ENCODE peak calls at places on chromosomes 16 and 17, in seven cellular contexts. G is K562, F is upper lobe of left lung, O is ovary, I is stomach, E is transverse colon, H is tibial nerve. U is an unnamed sample. For H3K27me3, the result is how much of the 10 kb centered on the place peaks cover.

GRCh38 chr17:33802349-33803272 is 452.5 kb upstream of the CCL2 start:
- DNase-seq in G (no peak), F (no peak), O (no peak), I (no peak), E (no peak), H (no peak), U (no peak)

GRCh38 chr17:61335845-61336655 is 63.6 kb upstream of the TBX2 start:
- DNase-seq in G (no peak), F (no peak), O (no peak), I (peak), E (no peak), H (no peak), U (no peak)

GRCh38 chr17:69854381-69854780 is 220.6 kb upstream of the KCNJ16 start:
- DNase-seq in G (no peak), F (no peak), O (no peak), I (no peak), E (no peak), H (no peak), U (no peak)

GRCh38 chr16:19810817-19811731 is 73.6 kb downstream of the GPRC5B start:
- DNase-seq in G (peak), F (no peak), O (no peak), I (no peak), E (no peak), H (no peak), U (peak)

GRCh38 chr16:54282202-54282922 is 4.2 kb downstream of the IRX3 start:
- DNase-seq in G (peak), F (peak), O (peak), I (peak), E (peak), H (no peak), U (no peak)

GRCh38 chr16:23064642-23065041 is 84.6 kb downstream of the USP31 start:
- DNase-seq in G (no peak), F (no peak), O (no peak), I (no peak), E (no peak), H (no peak), U (no peak)

GRCh38 chr17:79482719-79483118 is 128.1 kb downstream of the RBFOX3 start:
- DNase-seq in G (no peak), F (no peak), O (no peak), I (no peak), E (no peak), H (no peak), U (no peak)

GRCh38 chr16:24685539-24686432 is 43.7 kb upstream of the TNRC6A start:
- DNase-seq in G (no peak), F (no peak), O (peak), I (peak), E (peak), H (peak), U (peak)

GRCh38 chr16:31071861-31072260 is 2.2 kb downstream of the ZNF668 start:
- DNase-seq in G (peak), F (no peak), O (no peak), I (no peak), E (no peak), H (no peak), U (no peak)

GRCh38 chr17:67588326-67588725 is 129.4 kb upstream of the NOL11 start:
- DNase-seq in G (no peak), F (no peak), O (no peak), I (no peak), E (no peak), H (no peak), U (no peak)

DNA sequence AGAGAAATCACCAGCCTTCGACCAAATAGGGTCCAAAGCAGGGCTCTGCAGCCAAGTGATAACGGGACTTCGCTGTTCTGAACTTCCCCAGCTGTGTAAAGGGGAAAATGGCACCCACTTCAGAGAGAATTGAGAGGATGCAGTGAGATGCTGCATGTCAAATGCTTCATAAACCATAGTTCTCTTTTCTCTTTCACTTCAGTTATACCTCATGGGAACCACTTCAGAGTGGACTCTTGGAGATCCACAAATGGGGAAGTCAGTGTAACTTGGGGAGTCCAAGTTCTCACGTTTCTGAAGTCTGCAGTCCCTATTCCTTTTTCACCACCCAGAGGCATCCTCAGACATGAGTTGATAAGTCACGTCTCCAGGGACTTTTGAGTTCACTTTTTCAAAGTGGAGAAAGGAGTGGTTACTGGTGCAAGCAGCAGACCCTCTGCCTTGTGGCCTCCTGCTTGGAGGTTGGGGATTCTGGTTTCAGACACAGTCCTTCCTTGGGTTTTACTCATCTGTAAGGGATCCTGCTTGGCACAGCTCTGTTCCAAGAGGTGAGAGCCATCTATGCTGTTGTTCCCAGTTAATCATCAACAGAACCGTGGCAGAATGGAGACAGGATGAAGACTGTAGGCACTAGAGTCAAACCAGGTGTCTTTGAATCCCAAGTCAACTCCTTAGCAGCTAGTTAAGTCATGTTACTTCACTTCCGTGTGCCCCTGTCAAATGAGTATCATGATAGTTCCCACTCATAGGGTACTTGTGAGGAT is 123.4 kb upstream of the NOL11 start:
- DNase-seq in G (no peak), F (no peak), O (no peak), I (no peak), E (no peak), H (no peak), U (peak)
- TF ChIP-seq EP300 in G (no peak), F (no peak), O (no peak), I (no peak), E (no peak), H (no peak), U (no peak)

GRCh38 chr17:48754500-48755261 is 26.1 kb upstream of the HOXB13 start:
- DNase-seq in G (no peak), F (peak), O (no peak), I (no peak), E (no peak), H (no peak), U (no peak)

GRCh38 chr17:48755346-48755745 is 26.8 kb upstream of the HOXB13 start:
- DNase-seq in G (no peak), F (no peak), O (no peak), I (no peak), E (no peak), H (no peak), U (no peak)

GRCh38 chr17:48752399-48753288 is 24.1 kb upstream of the HOXB13 start:
- DNase-seq in G (no peak), F (peak), O (no peak), I (no peak), E (no peak), H (no peak), U (no peak)

GRCh38 chr17:48751733-48752398 is 23.3 kb upstream of the HOXB13 start:
- DNase-seq in G (no peak), F (no peak), O (no peak), I (no peak), E (no peak), H (no peak), U (peak)

GRCh38 chr17:48753794-48754499 is 25.4 kb upstream of the HOXB13 start:
- DNase-seq in G (no peak), F (no peak), O (no peak), I (no peak), E (no peak), H (no peak), U (no peak)
- H3K27me3 ChIP-seq in G (half or more), F (half or more), O (under half), I (half or more), E (half or more), H (half or more), U (half or more)

GRCh38 chr16:3364774-3365427 is 9.2 kb downstream of the OR2C1 start:
- DNase-seq in G (no peak), F (peak), O (peak), I (peak), E (peak), H (peak), U (peak)
- TF ChIP-seq EP300 in G (no peak), F (no peak), O (no peak), I (no peak), E (no peak), H (peak), U (no peak)

GRCh38 chr16:86571197-86571915 is 4.7 kb downstream of the FOXC2 start:
- DNase-seq in G (no peak), F (no peak), O (no peak), I (no peak), E (no peak), H (no peak), U (no peak)
- H3K27me3 ChIP-seq in G (half or more), F (under half), O (under half), I (half or more), E (half or more), H (half or more), U (half or more)

GRCh38 chr16:87855852-87856715 is 13.2 kb downstream of the SLC7A5 start:
- DNase-seq in G (peak), F (peak), O (no peak), I (peak), E (peak), H (peak), U (peak)
- TF ChIP-seq EP300 in G (no peak), F (no peak), O (no peak), I (peak), E (peak), H (peak), U (peak)

DNA sequence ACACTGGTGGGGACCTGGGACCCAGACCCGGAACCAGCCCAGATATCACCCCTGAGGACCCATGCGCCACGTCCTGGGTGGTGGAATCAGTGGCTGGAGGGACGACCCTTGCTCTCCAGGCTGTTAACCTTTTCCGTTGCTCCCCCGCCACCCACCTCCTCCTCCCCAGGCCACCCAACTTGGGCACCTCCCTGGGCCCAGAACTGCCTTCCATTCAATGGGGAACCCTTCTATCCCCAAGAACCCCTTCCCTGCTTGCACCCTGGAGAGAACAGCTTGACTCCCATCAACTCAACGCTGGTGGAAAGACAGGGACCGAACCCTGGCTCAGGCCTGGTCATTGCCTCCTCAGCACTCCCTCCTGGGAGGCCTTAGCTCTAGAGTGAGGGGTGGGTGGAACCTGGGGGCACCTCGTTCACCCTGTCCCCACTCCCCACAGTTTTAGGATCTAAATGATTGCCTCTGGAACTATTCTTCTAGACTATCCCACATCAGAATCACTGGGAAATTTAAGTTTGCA is 5.7 kb upstream of the IL32 start:
- DNase-seq in G (no peak), F (no peak), O (no peak), I (no peak), E (no peak), H (no peak), U (no peak)
- H3K27me3 ChIP-seq in G (under half), F (under half), O (under half), I (under half), E (under half), H (under half), U (under half)

GRCh38 chr17:40458001-40458791 is 14.9 kb downstream of the IGFBP4 start:
- DNase-seq in G (no peak), F (no peak), O (peak), I (peak), E (no peak), H (no peak), U (peak)
- TF ChIP-seq EP300 in G (no peak), F (no peak), O (no peak), I (no peak), E (no peak), H (peak), U (no peak)

DNA sequence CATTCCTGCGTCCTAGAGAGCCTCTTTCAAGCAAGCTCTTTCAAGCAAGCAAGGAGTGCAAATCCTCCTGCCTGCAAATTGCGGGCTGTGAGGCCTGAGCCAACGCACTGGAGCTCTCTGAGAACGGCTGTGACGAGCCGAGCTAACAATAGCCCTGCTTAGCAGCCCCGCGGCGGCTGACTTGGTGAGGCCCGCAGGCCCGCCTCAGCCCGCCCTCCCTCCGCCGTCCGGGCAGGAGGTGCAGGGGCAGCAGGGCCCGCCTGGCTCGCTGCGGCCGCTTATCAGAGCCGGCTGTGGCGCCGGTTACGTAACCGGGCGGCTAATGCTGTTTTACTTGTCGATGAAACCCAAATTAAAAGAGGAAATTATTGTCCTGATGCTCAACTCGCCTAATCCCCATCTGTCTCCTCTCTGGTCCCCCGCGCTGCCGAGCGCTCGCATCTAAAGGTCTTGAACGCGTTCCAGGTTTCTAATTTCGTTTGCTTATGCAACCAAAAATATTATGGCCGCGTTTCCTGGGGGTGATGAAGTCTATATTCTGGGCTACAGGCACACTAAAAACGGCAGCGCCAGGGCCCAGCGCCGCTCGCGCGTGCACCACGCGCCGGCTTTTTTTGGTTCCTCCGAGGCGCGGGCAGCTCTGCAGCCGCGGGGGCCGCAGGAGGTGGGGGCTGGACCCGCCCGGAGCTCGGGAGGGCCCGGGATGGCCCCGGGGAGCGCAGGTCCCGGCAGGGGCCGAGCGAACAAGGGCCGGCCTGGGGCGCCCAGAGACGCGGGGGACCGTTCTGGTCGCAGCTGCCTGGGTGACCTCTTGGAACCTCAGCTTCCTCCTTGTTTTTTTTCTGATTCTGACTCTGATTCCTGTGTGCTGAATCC is 65.1 kb upstream of the TOB1 start:
- DNase-seq in G (peak), F (peak), O (peak), I (peak), E (peak), H (peak), U (peak)
- H3K27me3 ChIP-seq in G (under half), F (under half), O (under half), I (under half), E (under half), H (under half), U (under half)

GRCh38 chr16:87318158-87318644 is 1.0 kb upstream of the C16orf95 start:
- DNase-seq in G (peak), F (no peak), O (no peak), I (no peak), E (no peak), H (no peak), U (no peak)

GRCh38 chr16:87317766-87318121 is 552 bp upstream of the C16orf95 start:
- DNase-seq in G (peak), F (no peak), O (peak), I (peak), E (peak), H (no peak), U (peak)

GRCh38 chr16:87316450-87316922 is 706 bp downstream of the C16orf95 start:
- DNase-seq in G (no peak), F (no peak), O (no peak), I (no peak), E (no peak), H (no peak), U (peak)

GRCh38 chr16:87319011-87319410 is 1.8 kb upstream of the C16orf95 start:
- DNase-seq in G (no peak), F (no peak), O (no peak), I (no peak), E (no peak), H (no peak), U (no peak)

DNA sequence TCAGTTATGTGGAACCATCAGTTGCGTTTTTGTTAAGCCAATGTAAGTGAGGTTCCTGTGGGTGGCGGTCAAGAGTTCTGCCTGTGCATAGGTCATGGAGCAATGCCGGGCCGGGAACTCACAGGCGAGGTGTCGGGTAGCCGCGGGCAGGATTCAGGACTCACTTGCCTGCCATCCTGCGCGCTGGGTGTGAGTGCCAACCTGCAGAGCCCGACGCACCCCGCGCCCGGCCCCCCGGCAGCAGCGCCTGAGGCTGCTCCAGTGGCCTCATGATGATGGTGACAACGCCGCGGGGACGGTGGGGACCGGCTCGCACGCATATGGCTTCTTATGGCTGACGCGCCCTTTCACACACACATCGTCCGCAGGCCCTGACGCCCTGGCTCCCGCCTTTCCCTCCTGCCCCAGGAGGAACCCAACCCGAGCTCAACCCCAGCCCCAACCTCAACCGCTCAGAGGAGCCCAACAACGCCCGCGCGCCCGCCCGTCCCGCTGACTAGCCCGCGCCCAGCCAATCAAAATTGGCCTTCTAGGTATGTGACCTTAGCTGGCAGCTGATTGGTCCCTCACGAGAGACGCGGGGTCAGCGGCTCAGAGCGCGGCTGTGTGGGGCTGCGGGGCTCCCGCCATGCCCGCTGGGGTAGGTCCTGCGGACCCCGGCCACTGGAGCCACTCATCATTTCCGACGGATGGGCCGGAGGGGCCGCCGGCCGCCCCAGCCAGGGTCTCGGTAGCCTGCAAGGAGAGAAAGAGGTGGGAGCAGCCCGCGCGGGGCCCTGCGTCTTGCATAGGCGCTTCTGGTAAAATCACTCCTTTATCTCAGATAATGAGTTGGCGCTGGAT is at the start of gene C16orf95:
- DNase-seq in G (peak), F (peak), O (peak), I (peak), E (peak), H (peak), U (peak)
- TF ChIP-seq EP300 in G (no peak), F (no peak), O (no peak), I (no peak), E (no peak), H (peak), U (no peak)